ENCODE peak calls at places on chromosomes 13 and 19, in five cellular contexts. X is fibroblast of pulmonary artery, Z is astrocyte, P is natural killer cell, J is osteoblast. V is an unnamed sample.

GRCh38 chr19:8208119-8208709 is 956 bp upstream of the CERS4 start:
- DNase-seq in X (no peak), Z (no peak), P (no peak), J (peak; percentile 72), V (no peak)

GRCh38 chr13:32911506-32911905 is 104.7 kb upstream of the KL start:
- DNase-seq in P (no peak), Z (no peak), J (peak; percentile 54), X (peak; percentile 60), V (no peak)

GRCh38 chr13:74796126-74796643 is 662.0 kb upstream of the KLF12 start:
- DNase-seq in Z (no peak), J (peak; percentile 5), P (no peak), X (no peak), V (no peak)

GRCh38 chr19:16449330-16449961 is 22.3 kb downstream of the EPS15L1 start:
- DNase-seq in Z (peak; percentile 27), P (peak; percentile 53), J (peak; percentile 26), X (no peak), V (no peak)

GRCh38 chr19:50332264-50333038 is 3.3 kb upstream of the KCNC3 start:
- DNase-seq in P (no peak), Z (no peak), J (peak; percentile 71), X (no peak), V (peak; percentile 41)

GRCh38 chr13:27678306-27679040 is 56.8 kb downstream of the POLR1D start:
- DNase-seq in J (no peak), Z (no peak), P (no peak), X (no peak), V (no peak)

GRCh38 chr19:32380269-32380668 is 25.3 kb upstream of the DPY19L3 start:
- DNase-seq in J (no peak), P (no peak), Z (no peak), X (no peak), V (no peak)

GRCh38 chr13:48828962-48829405 is 146.7 kb upstream of the FNDC3A start:
- DNase-seq in X (no peak), Z (peak; percentile 54), P (no peak), J (no peak), V (no peak)

GRCh38 chr19:58474291-58474996 is 1.7 kb upstream of the ZNF446 start:
- DNase-seq in X (peak; percentile 31), J (peak; percentile 96), Z (peak; percentile 89), P (no peak), V (no peak)

GRCh38 chr19:14467816-14468215 is 7.3 kb downstream of the PTGER1 start:
- DNase-seq in X (no peak), J (peak; percentile 71), Z (no peak), P (no peak), V (no peak)

GRCh38 chr13:73677041-73677589 is 457.1 kb downstream of the KLF12 start:
- DNase-seq in P (no peak), Z (peak; percentile 80), J (no peak), X (peak; percentile 90), V (no peak)

GRCh38 chr13:113852536-113853517 is 11.0 kb downstream of the GAS6 start:
- DNase-seq in Z (no peak), P (peak; percentile 11), X (no peak), J (peak; percentile 60), V (no peak)

GRCh38 chr19:34134190-34135032 is 37.9 kb upstream of the LSM14A start:
- DNase-seq in X (peak; percentile 70), J (peak; percentile 99), P (peak; percentile 82), Z (peak; percentile 47), V (peak; percentile 81)

GRCh38 chr19:18468517-18468916 is 30.6 kb upstream of the ISYNA1 start:
- DNase-seq in P (no peak), X (no peak), J (peak; percentile 76), Z (no peak), V (no peak)

GRCh38 chr13:110636701-110637201 is 21.4 kb downstream of the NAXD start:
- DNase-seq in J (peak; percentile 68), X (no peak), P (no peak), Z (no peak), V (no peak)

GRCh38 chr19:9487016-9487415 is 11.4 kb downstream of the ZNF560 start:
- DNase-seq in Z (no peak), J (no peak), X (no peak), P (no peak), V (no peak)

GRCh38 chr19:47353307-47353712 is 4.2 kb downstream of the DHX34 start:
- DNase-seq in P (no peak), Z (no peak), J (no peak), X (no peak), V (no peak)

GRCh38 chr13:53198017-53198416 is 169.4 kb downstream of the OLFM4 start:
- DNase-seq in Z (no peak), P (no peak), X (no peak), J (no peak), V (no peak)

GRCh38 chr13:44103721-44104490 is 224.2 kb downstream of the LACC1 start:
- DNase-seq in P (no peak), Z (no peak), X (no peak), J (no peak), V (no peak)

GRCh38 chr13:112061367-112062046 is 5.4 kb upstream of the SOX1 start:
- DNase-seq in X (no peak), Z (no peak), J (peak; percentile 80), P (no peak), V (no peak)

GRCh38 chr19:15893498-15893897 is 4.4 kb downstream of the CYP4F2 start:
- DNase-seq in J (no peak), P (no peak), X (no peak), Z (no peak), V (no peak)

GRCh38 chr19:15323496-15324235 is 8.7 kb downstream of the BRD4 start:
- DNase-seq in J (no peak), X (peak; percentile 67), Z (no peak), P (no peak), V (no peak)

GRCh38 chr13:25727250-25727649 is 324.6 kb downstream of the SHISA2 start:
- DNase-seq in P (no peak), X (no peak), Z (no peak), J (no peak), V (no peak)

GRCh38 chr19:40219721-40220276 is 1.6 kb upstream of the TTC9B start:
- DNase-seq in J (peak; percentile 98), P (no peak), Z (peak; percentile 71), X (peak; percentile 75), V (no peak)

GRCh38 chr13:48403151-48403631 is 9.7 kb downstream of the LPAR6 start:
- DNase-seq in X (peak; percentile 61), J (no peak), P (no peak), Z (no peak), V (no peak)

GRCh38 chr13:113427562-113428468 is 25.5 kb downstream of the ADPRHL1 start:
- DNase-seq in X (no peak), J (peak; percentile 67), P (no peak), Z (no peak), V (no peak)

GRCh38 chr13:31965361-31966066 is 66.1 kb upstream of the FRY start:
- DNase-seq in Z (peak; percentile 62), X (peak; percentile 81), P (no peak), J (no peak), V (no peak)

GRCh38 chr19:41701401-41702075 is 6.9 kb upstream of the CEACAM5 start:
- DNase-seq in J (no peak), Z (no peak), X (no peak), P (peak; percentile 13), V (no peak)

GRCh38 chr13:109192306-109192705 is 562.9 kb downstream of the MYO16 start:
- DNase-seq in J (no peak), X (no peak), P (no peak), Z (no peak), V (no peak)

GRCh38 chr13:109199280-109199679 is 569.9 kb downstream of the MYO16 start:
- DNase-seq in Z (no peak), J (no peak), X (no peak), P (no peak), V (no peak)

GRCh38 chr13:109200556-109200955 is 571.1 kb downstream of the MYO16 start:
- DNase-seq in X (no peak), Z (no peak), P (no peak), J (no peak), V (no peak)

GRCh38 chr13:109198585-109198984 is 569.2 kb downstream of the MYO16 start:
- DNase-seq in P (no peak), X (peak; percentile 10), J (no peak), Z (peak; percentile 54), V (no peak)

DNA sequence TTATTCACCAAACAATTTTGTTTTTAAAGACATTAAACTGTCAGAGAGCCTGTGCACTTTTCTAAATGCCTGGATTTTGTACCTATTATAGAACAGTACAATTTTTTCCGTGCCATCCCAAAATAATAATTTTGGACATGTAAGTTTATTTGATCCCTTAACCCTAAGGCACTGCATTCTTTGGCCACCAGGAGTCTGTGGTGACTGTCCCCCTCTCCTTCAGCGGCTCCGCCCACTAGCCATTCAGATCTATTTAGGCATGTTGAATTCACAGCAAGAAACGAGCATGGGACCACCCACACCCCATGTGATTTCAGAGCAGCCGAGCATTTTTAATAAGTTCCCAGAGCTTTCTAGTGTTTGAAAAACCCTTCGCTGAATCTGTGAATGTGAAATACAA is 567.5 kb downstream of the MYO16 start:
- DNase-seq in X (no peak), Z (no peak), P (no peak), J (no peak), V (no peak)
- TF ChIP-seq CTCF in X (no peak), Z (peak; percentile 12), P (no peak), J (no peak), V (peak; percentile 44)

DNA sequence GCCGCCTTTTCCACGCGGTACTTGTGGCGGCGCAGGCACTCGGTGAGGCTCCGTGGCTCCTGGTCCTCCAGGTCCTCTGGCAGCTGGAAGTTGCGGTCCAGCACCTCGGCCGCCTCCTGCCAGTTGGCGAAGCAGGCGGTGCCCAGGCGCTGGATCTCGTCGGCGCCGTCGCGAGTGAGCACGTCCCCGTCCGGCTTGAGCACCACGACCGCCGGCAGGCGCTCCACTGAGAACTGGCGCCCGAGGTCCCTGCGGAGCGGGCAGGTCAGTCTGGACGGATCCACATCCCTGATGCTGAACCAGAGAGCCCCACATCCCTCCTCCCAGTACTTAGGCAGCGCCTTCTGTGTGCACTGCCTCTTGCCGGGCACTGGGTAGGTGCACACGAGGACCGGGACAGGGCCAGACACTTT is 5.0 kb downstream of the NXNL1 start:
- DNase-seq in Z (no peak), P (no peak), J (peak; percentile 80), X (no peak), V (no peak)
- TF ChIP-seq CTCF in Z (no peak), P (no peak), J (no peak), X (no peak), V (no peak)

GRCh38 chr13:91950803-91951202 is 552.4 kb downstream of the GPC5 start:
- DNase-seq in P (no peak), Z (no peak), J (no peak), X (no peak), V (no peak)

DNA sequence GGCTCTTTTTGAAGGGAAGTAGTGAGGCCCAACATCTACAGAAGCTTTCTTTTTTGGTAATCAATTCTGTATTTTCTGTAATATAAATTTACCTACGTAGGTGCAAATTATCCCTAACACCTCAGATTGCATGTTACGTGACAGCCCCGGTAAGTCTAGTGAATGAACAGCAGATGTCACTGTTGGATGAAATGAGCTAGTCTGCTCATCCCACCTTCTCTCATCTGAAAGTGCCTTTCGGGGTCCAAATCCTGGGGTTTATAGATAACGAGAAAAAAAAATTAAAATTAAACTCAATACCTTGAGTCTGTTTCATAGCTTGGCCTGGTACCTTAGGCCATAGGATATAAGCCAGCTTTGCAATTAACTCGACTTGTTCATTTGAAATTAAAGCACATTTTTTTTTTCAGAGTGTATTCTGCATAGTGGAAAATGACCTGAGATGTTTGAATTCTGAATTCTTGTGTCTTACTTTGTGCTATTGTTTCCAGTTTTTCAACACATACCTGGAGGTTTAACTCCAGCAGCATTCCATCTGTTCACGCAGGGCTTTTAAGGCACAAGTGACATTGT is 548.2 kb downstream of the GPC5 start:
- DNase-seq in P (no peak), X (peak; percentile 33), J (no peak), Z (peak; percentile 2), V (no peak)
- TF ChIP-seq CTCF in P (no peak), X (peak; percentile 57), J (no peak), Z (peak; percentile 65), V (peak; percentile 74)

GRCh38 chr13:97911311-97912138 is 42.0 kb upstream of the IPO5 start:
- DNase-seq in P (no peak), Z (peak; percentile 25), X (no peak), J (peak; percentile 50), V (no peak)
- TF ChIP-seq CTCF in P (peak; percentile 22), Z (peak; percentile 47), X (peak; percentile 41), J (peak; percentile 56), V (peak; percentile 44)

V was measured in progenitor cell of endocrine pancreas.